ENCODE peak calls at places on chromosomes 4 and X, in ten cellular contexts. One of them, this sample, is unnamed.

GRCh38 chr4:147340111-147340510 is 140.8 kb upstream of the EDNRA start:
- DNase-seq in GM12892: no peak
- DNase-seq in A549: no peak
- DNase-seq in transverse colon: no peak
- DNase-seq in tibial nerve: no peak
- DNase-seq in spleen: no peak
- DNase-seq in suprapubic skin: no peak
- DNase-seq in heart left ventricle: no peak
- DNase-seq in ovary: no peak
- DNase-seq in breast epithelium: no peak
- DNase-seq in this sample: no peak

GRCh38 chr4:47774078-47774477 is 63.8 kb downstream of the CORIN start:
- DNase-seq in GM12892: no peak
- DNase-seq in A549: no peak
- DNase-seq in transverse colon: no peak
- DNase-seq in tibial nerve: no peak
- DNase-seq in spleen: no peak
- DNase-seq in suprapubic skin: no peak
- DNase-seq in heart left ventricle: no peak
- DNase-seq in ovary: no peak
- DNase-seq in breast epithelium: no peak
- DNase-seq in this sample: no peak

GRCh38 chrX:47644557-47645091 is 5.7 kb downstream of the ELK1 start:
- DNase-seq in GM12892: no peak
- DNase-seq in A549: peak
- DNase-seq in transverse colon: no peak
- DNase-seq in tibial nerve: no peak
- DNase-seq in spleen: no peak
- DNase-seq in suprapubic skin: no peak
- DNase-seq in heart left ventricle: no peak
- DNase-seq in ovary: no peak
- DNase-seq in breast epithelium: no peak
- DNase-seq in this sample: peak

GRCh38 chrX:40933132-40934078 is 151.8 kb upstream of the USP9X start:
- DNase-seq in GM12892: no peak
- DNase-seq in A549: peak
- DNase-seq in transverse colon: no peak
- DNase-seq in tibial nerve: peak
- DNase-seq in spleen: no peak
- DNase-seq in suprapubic skin: no peak
- DNase-seq in heart left ventricle: no peak
- DNase-seq in ovary: no peak
- DNase-seq in breast epithelium: no peak
- DNase-seq in this sample: peak

GRCh38 chrX:103248553-103248952 is 6.4 kb downstream of the TCEAL8 start:
- DNase-seq in GM12892: no peak
- DNase-seq in A549: peak
- DNase-seq in transverse colon: no peak
- DNase-seq in tibial nerve: peak
- DNase-seq in spleen: no peak
- DNase-seq in suprapubic skin: no peak
- DNase-seq in heart left ventricle: no peak
- DNase-seq in ovary: no peak
- DNase-seq in breast epithelium: no peak
- DNase-seq in this sample: peak

GRCh38 chrX:17328837-17329236 is 46.2 kb upstream of the NHS start:
- DNase-seq in GM12892: no peak
- DNase-seq in A549: no peak
- DNase-seq in transverse colon: no peak
- DNase-seq in tibial nerve: no peak
- DNase-seq in spleen: no peak
- DNase-seq in suprapubic skin: no peak
- DNase-seq in heart left ventricle: no peak
- DNase-seq in ovary: no peak
- DNase-seq in breast epithelium: no peak
- DNase-seq in this sample: no peak

GRCh38 chr4:20185103-20185502 is 66.6 kb upstream of the SLIT2 start:
- DNase-seq in GM12892: no peak
- DNase-seq in A549: no peak
- DNase-seq in transverse colon: no peak
- DNase-seq in tibial nerve: no peak
- DNase-seq in spleen: no peak
- DNase-seq in suprapubic skin: no peak
- DNase-seq in heart left ventricle: no peak
- DNase-seq in ovary: no peak
- DNase-seq in breast epithelium: no peak
- DNase-seq in this sample: no peak

GRCh38 chrX:3609800-3610199 is 103.6 kb downstream of the PRKX start:
- DNase-seq in GM12892: no peak
- DNase-seq in A549: peak
- DNase-seq in transverse colon: no peak
- DNase-seq in tibial nerve: no peak
- DNase-seq in spleen: no peak
- DNase-seq in suprapubic skin: no peak
- DNase-seq in heart left ventricle: no peak
- DNase-seq in ovary: no peak
- DNase-seq in breast epithelium: no peak
- DNase-seq in this sample: no peak

GRCh38 chr4:43471950-43472349 is 579.4 kb downstream of the GRXCR1 start:
- DNase-seq in GM12892: no peak
- DNase-seq in A549: peak
- DNase-seq in transverse colon: no peak
- DNase-seq in tibial nerve: no peak
- DNase-seq in spleen: no peak
- DNase-seq in suprapubic skin: no peak
- DNase-seq in heart left ventricle: no peak
- DNase-seq in ovary: no peak
- DNase-seq in breast epithelium: no peak
- DNase-seq in this sample: no peak

GRCh38 chrX:120453985-120454384 is 15.1 kb downstream of the LAMP2 start:
- DNase-seq in GM12892: no peak
- DNase-seq in A549: no peak
- DNase-seq in transverse colon: no peak
- DNase-seq in tibial nerve: no peak
- DNase-seq in spleen: no peak
- DNase-seq in suprapubic skin: no peak
- DNase-seq in heart left ventricle: no peak
- DNase-seq in ovary: no peak
- DNase-seq in breast epithelium: no peak
- DNase-seq in this sample: no peak

GRCh38 chr4:86961605-86962295 is 26.9 kb downstream of the AFF1 start:
- DNase-seq in GM12892: no peak
- DNase-seq in A549: peak
- DNase-seq in transverse colon: peak
- DNase-seq in tibial nerve: no peak
- DNase-seq in spleen: no peak
- DNase-seq in suprapubic skin: no peak
- DNase-seq in heart left ventricle: no peak
- DNase-seq in ovary: no peak
- DNase-seq in breast epithelium: no peak
- DNase-seq in this sample: peak
- TF ChIP-seq POLR2A in GM12892: peak
- TF ChIP-seq POLR2A in A549: no peak
- TF ChIP-seq POLR2A in transverse colon: no peak
- TF ChIP-seq POLR2A in tibial nerve: no peak
- TF ChIP-seq POLR2A in spleen: no peak
- TF ChIP-seq POLR2A in suprapubic skin: no peak
- TF ChIP-seq POLR2A in heart left ventricle: no peak
- TF ChIP-seq POLR2A in ovary: no peak
- TF ChIP-seq POLR2A in breast epithelium: no peak
- TF ChIP-seq POLR2A in this sample: peak

GRCh38 chr4:6893449-6894085 is 16.1 kb upstream of the TBC1D14 start:
- DNase-seq in GM12892: no peak
- DNase-seq in A549: peak
- DNase-seq in transverse colon: peak
- DNase-seq in tibial nerve: no peak
- DNase-seq in spleen: peak
- DNase-seq in suprapubic skin: no peak
- DNase-seq in heart left ventricle: no peak
- DNase-seq in ovary: no peak
- DNase-seq in breast epithelium: no peak
- DNase-seq in this sample: peak

GRCh38 chr4:6892909-6893202 is 16.8 kb upstream of the TBC1D14 start:
- DNase-seq in GM12892: no peak
- DNase-seq in A549: no peak
- DNase-seq in transverse colon: no peak
- DNase-seq in tibial nerve: no peak
- DNase-seq in spleen: no peak
- DNase-seq in suprapubic skin: no peak
- DNase-seq in heart left ventricle: no peak
- DNase-seq in ovary: no peak
- DNase-seq in breast epithelium: no peak
- DNase-seq in this sample: no peak

GRCh38 chr4:6894086-6894478 is 15.5 kb upstream of the TBC1D14 start:
- DNase-seq in GM12892: no peak
- DNase-seq in A549: no peak
- DNase-seq in transverse colon: peak
- DNase-seq in tibial nerve: no peak
- DNase-seq in spleen: no peak
- DNase-seq in suprapubic skin: no peak
- DNase-seq in heart left ventricle: no peak
- DNase-seq in ovary: no peak
- DNase-seq in breast epithelium: no peak
- DNase-seq in this sample: no peak

GRCh38 chr4:6891436-6892170 is 18.0 kb upstream of the TBC1D14 start:
- DNase-seq in GM12892: no peak
- DNase-seq in A549: peak
- DNase-seq in transverse colon: no peak
- DNase-seq in tibial nerve: peak
- DNase-seq in spleen: no peak
- DNase-seq in suprapubic skin: no peak
- DNase-seq in heart left ventricle: no peak
- DNase-seq in ovary: no peak
- DNase-seq in breast epithelium: no peak
- DNase-seq in this sample: no peak

GRCh38 chr4:6892190-6892908 is 17.3 kb upstream of the TBC1D14 start:
- DNase-seq in GM12892: no peak
- DNase-seq in A549: peak
- DNase-seq in transverse colon: peak
- DNase-seq in tibial nerve: peak
- DNase-seq in spleen: peak
- DNase-seq in suprapubic skin: no peak
- DNase-seq in heart left ventricle: peak
- DNase-seq in ovary: no peak
- DNase-seq in breast epithelium: no peak
- DNase-seq in this sample: peak
- TF ChIP-seq POLR2A in GM12892: no peak
- TF ChIP-seq POLR2A in A549: no peak
- TF ChIP-seq POLR2A in transverse colon: no peak
- TF ChIP-seq POLR2A in tibial nerve: no peak
- TF ChIP-seq POLR2A in spleen: no peak
- TF ChIP-seq POLR2A in suprapubic skin: no peak
- TF ChIP-seq POLR2A in heart left ventricle: no peak
- TF ChIP-seq POLR2A in ovary: no peak
- TF ChIP-seq POLR2A in breast epithelium: no peak
- TF ChIP-seq POLR2A in this sample: peak

DNA sequence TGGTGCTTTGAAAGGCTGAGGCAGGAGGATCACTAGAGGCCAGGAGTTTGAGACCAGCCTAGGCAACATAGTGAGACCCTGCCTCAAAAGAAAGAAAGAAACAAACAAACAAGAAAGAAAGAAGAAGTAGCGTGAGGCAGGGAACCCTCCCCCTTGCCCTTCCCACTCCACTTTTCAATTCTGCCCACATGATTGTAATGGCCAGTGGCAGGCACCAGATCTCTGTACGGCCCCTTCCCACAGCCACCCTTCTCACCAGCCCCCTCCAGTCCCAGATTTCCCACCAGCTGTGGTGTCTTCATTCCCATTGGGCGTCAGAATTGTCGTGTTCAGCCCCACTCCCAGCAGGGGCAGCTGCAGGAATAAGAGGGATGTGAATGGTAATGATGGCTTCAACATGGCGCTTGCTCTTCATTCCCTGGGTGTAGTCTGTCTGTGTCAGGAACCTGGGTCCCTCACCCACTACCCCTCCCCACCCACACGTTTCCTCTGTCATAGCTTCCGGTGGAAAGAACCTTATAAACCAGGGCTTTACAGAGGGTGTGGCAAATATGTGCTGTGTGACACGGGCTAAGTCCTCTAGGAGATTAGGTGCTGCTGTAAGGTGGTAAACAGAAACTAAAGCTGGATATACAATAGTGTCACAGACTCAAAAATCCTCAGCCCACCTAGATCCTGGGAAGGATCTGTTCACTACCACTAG is at the start of gene IL2RG:
- DNase-seq in GM12892: peak
- DNase-seq in A549: no peak
- DNase-seq in transverse colon: peak
- DNase-seq in tibial nerve: no peak
- DNase-seq in spleen: peak
- DNase-seq in suprapubic skin: no peak
- DNase-seq in heart left ventricle: no peak
- DNase-seq in ovary: no peak
- DNase-seq in breast epithelium: no peak
- DNase-seq in this sample: peak
- TF ChIP-seq POLR2A in GM12892: peak
- TF ChIP-seq POLR2A in A549: no peak
- TF ChIP-seq POLR2A in transverse colon: peak
- TF ChIP-seq POLR2A in tibial nerve: no peak
- TF ChIP-seq POLR2A in spleen: peak
- TF ChIP-seq POLR2A in suprapubic skin: no peak
- TF ChIP-seq POLR2A in heart left ventricle: no peak
- TF ChIP-seq POLR2A in ovary: no peak
- TF ChIP-seq POLR2A in breast epithelium: no peak
- TF ChIP-seq POLR2A in this sample: peak

GRCh38 chr4:15003441-15003890 is 1.2 kb downstream of the CPEB2 start:
- DNase-seq in GM12892: peak
- DNase-seq in A549: no peak
- DNase-seq in transverse colon: peak
- DNase-seq in tibial nerve: no peak
- DNase-seq in spleen: peak
- DNase-seq in suprapubic skin: peak
- DNase-seq in heart left ventricle: peak
- DNase-seq in ovary: peak
- DNase-seq in breast epithelium: peak
- DNase-seq in this sample: peak

GRCh38 chr4:15006416-15007024 is 4.2 kb downstream of the CPEB2 start:
- DNase-seq in GM12892: no peak
- DNase-seq in A549: no peak
- DNase-seq in transverse colon: no peak
- DNase-seq in tibial nerve: no peak
- DNase-seq in spleen: no peak
- DNase-seq in suprapubic skin: no peak
- DNase-seq in heart left ventricle: no peak
- DNase-seq in ovary: no peak
- DNase-seq in breast epithelium: no peak
- DNase-seq in this sample: peak

GRCh38 chr4:15005474-15006115 is 3.3 kb downstream of the CPEB2 start:
- DNase-seq in GM12892: no peak
- DNase-seq in A549: no peak
- DNase-seq in transverse colon: no peak
- DNase-seq in tibial nerve: no peak
- DNase-seq in spleen: no peak
- DNase-seq in suprapubic skin: no peak
- DNase-seq in heart left ventricle: no peak
- DNase-seq in ovary: no peak
- DNase-seq in breast epithelium: no peak
- DNase-seq in this sample: no peak

GRCh38 chr4:15003891-15004700 is 1.8 kb downstream of the CPEB2 start:
- DNase-seq in GM12892: peak
- DNase-seq in A549: no peak
- DNase-seq in transverse colon: peak
- DNase-seq in tibial nerve: peak
- DNase-seq in spleen: peak
- DNase-seq in suprapubic skin: peak
- DNase-seq in heart left ventricle: peak
- DNase-seq in ovary: peak
- DNase-seq in breast epithelium: peak
- DNase-seq in this sample: peak

GRCh38 chr4:15004701-15005301 is 2.5 kb downstream of the CPEB2 start:
- DNase-seq in GM12892: peak
- DNase-seq in A549: peak
- DNase-seq in transverse colon: peak
- DNase-seq in tibial nerve: peak
- DNase-seq in spleen: peak
- DNase-seq in suprapubic skin: peak
- DNase-seq in heart left ventricle: peak
- DNase-seq in ovary: peak
- DNase-seq in breast epithelium: peak
- DNase-seq in this sample: peak
- TF ChIP-seq POLR2A in GM12892: no peak
- TF ChIP-seq POLR2A in A549: no peak
- TF ChIP-seq POLR2A in transverse colon: peak
- TF ChIP-seq POLR2A in tibial nerve: peak
- TF ChIP-seq POLR2A in spleen: peak
- TF ChIP-seq POLR2A in suprapubic skin: no peak
- TF ChIP-seq POLR2A in heart left ventricle: peak
- TF ChIP-seq POLR2A in ovary: peak
- TF ChIP-seq POLR2A in breast epithelium: no peak
- TF ChIP-seq POLR2A in this sample: peak

This sample was measured in erythroblast.